ENCODE peak calls at places on chromosomes 6 and 20, in eight cellular contexts. E is foreskin fibroblast, B is heart left ventricle, D is AG04450, U is GM12878, X is IMR-90, F is brain microvascular endothelial cell, J is mesothelial cell of epicardium. W is an unnamed sample.

GRCh38 chr20:4087923-4088322 is 72.6 kb upstream of the RNF24 start:
- DNase-seq in E (peak), B (no peak), D (no peak), U (no peak), X (peak), F (peak), J (no peak), W (no peak)

GRCh38 chr6:122730775-122731386 is 48.6 kb upstream of the FABP7 start:
- DNase-seq in E (peak), B (no peak), D (no peak), U (no peak), X (peak), F (peak), J (no peak), W (no peak)

GRCh38 chr6:139628220-139628619 is 253.8 kb upstream of the CITED2 start:
- DNase-seq in E (no peak), B (no peak), D (no peak), U (no peak), X (no peak), F (no peak), J (no peak), W (no peak)

GRCh38 chr6:15907914-15908518 is 220.9 kb upstream of the MYLIP start:
- DNase-seq in E (no peak), B (no peak), D (no peak), U (no peak), X (no peak), F (no peak), J (no peak), W (peak)

GRCh38 chr20:49685809-49686208 is 27.9 kb downstream of the B4GALT5 start:
- DNase-seq in E (peak), B (no peak), D (no peak), U (no peak), X (peak), F (no peak), J (no peak), W (no peak)

GRCh38 chr6:52931351-52931750 is 21.9 kb upstream of the GSTA3 start:
- DNase-seq in E (no peak), B (no peak), D (no peak), U (no peak), X (no peak), F (no peak), J (no peak), W (no peak)

GRCh38 chr6:10759312-10759839 is 11.8 kb downstream of the TMEM14B start:
- DNase-seq in E (peak), B (no peak), D (peak), U (no peak), X (peak), F (peak), J (no peak), W (no peak)

GRCh38 chr6:82841309-82841708 is 224.3 kb downstream of the UBE3D start:
- DNase-seq in E (no peak), B (no peak), D (no peak), U (no peak), X (no peak), F (no peak), J (no peak), W (no peak)

GRCh38 chr6:54920628-54921027 is 74.1 kb downstream of the FAM83B start:
- DNase-seq in E (no peak), B (no peak), D (no peak), U (no peak), X (peak), F (no peak), J (no peak), W (no peak)

GRCh38 chr6:56288347-56288746 is 41.0 kb upstream of the COL21A1 start:
- DNase-seq in E (no peak), B (no peak), D (no peak), U (no peak), X (no peak), F (no peak), J (no peak), W (no peak)

GRCh38 chr6:165804331-165805066 is 141.5 kb upstream of the PDE10A start:
- DNase-seq in E (no peak), B (peak), D (no peak), U (no peak), X (no peak), F (peak), J (no peak), W (no peak)

GRCh38 chr6:140554421-140554820 is 1180.0 kb upstream of the CITED2 start:
- DNase-seq in E (no peak), B (no peak), D (no peak), U (no peak), X (no peak), F (no peak), J (no peak), W (no peak)

GRCh38 chr20:25570148-25570530 is 15.2 kb downstream of the NINL start:
- DNase-seq in E (no peak), B (no peak), D (no peak), U (no peak), X (no peak), F (no peak), J (no peak), W (no peak)

GRCh38 chr6:159098636-159099106 is 53.9 kb upstream of the TAGAP start:
- DNase-seq in E (no peak), B (no peak), D (no peak), U (no peak), X (no peak), F (no peak), J (no peak), W (peak)

GRCh38 chr6:10838794-10839333 is 525 bp upstream of the MAK start:
- DNase-seq in E (no peak), B (no peak), D (no peak), U (peak), X (no peak), F (no peak), J (no peak), W (no peak)

GRCh38 chr6:163668061-163668426 is 253.5 kb downstream of the QKI start:
- DNase-seq in E (no peak), B (no peak), D (no peak), U (no peak), X (no peak), F (no peak), J (no peak), W (no peak)

GRCh38 chr6:17439243-17439993 is 46.0 kb downstream of the CAP2 start:
- DNase-seq in E (no peak), B (no peak), D (no peak), U (no peak), X (no peak), F (peak), J (no peak), W (no peak)

GRCh38 chr6:166935353-166935752 is 21.0 kb downstream of the RNASET2 start:
- DNase-seq in E (no peak), B (no peak), D (no peak), U (no peak), X (no peak), F (no peak), J (no peak), W (no peak)

GRCh38 chr6:166001359-166001758 is 166.3 kb downstream of the TBXT start:
- DNase-seq in E (no peak), B (no peak), D (no peak), U (no peak), X (no peak), F (no peak), J (no peak), W (no peak)

GRCh38 chr6:11276911-11277274 is 44.4 kb upstream of the NEDD9 start:
- DNase-seq in E (peak), B (no peak), D (no peak), U (no peak), X (no peak), F (peak), J (no peak), W (no peak)

GRCh38 chr6:65289491-65289890 is 417.5 kb downstream of the EYS start:
- DNase-seq in E (no peak), B (no peak), D (no peak), U (no peak), X (peak), F (no peak), J (no peak), W (no peak)

GRCh38 chr6:6221829-6222535 is 98.5 kb downstream of the F13A1 start:
- DNase-seq in E (no peak), B (no peak), D (no peak), U (no peak), X (no peak), F (no peak), J (no peak), W (no peak)

GRCh38 chr6:139372326-139373153 is 1.9 kb downstream of the CITED2 start:
- DNase-seq in E (peak), B (no peak), D (no peak), U (no peak), X (peak), F (no peak), J (no peak), W (no peak)

GRCh38 chr20:62918137-62918536 is 8.2 kb downstream of the DIDO1 start:
- DNase-seq in E (no peak), B (no peak), D (no peak), U (no peak), X (no peak), F (no peak), J (no peak), W (no peak)

GRCh38 chr6:44657201-44657824 is 269.8 kb downstream of the CDC5L start:
- DNase-seq in E (no peak), B (no peak), D (no peak), U (no peak), X (peak), F (peak), J (no peak), W (no peak)

GRCh38 chr6:80769101-80769500 is 662.6 kb downstream of the BCKDHB start:
- DNase-seq in E (peak), B (no peak), D (peak), U (no peak), X (peak), F (peak), J (no peak), W (no peak)

GRCh38 chr20:20706285-20706684 is 6.2 kb downstream of the RALGAPA2 start:
- DNase-seq in E (no peak), B (no peak), D (no peak), U (no peak), X (no peak), F (no peak), J (no peak), W (no peak)

DNA sequence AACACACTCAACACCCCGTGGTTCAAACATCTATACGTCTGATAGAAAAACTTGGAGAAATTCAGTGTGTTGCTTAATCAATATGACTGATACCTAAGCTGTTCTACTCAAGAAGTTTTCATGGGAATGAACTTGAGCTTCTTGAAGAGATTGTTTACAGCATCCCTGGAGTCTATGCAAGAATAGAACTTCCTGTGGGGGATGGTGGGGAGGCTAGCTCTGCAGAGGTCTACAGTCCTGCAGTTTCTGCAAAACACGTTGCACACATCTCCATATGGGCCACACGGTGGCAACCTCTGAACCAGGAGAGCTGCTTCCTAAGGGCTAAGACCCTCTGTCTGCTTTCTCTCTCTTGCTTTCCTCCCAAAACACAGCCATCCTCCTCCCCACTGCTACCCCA is 32.7 kb upstream of the FANCE start:
- DNase-seq in E (peak), B (no peak), D (peak), U (no peak), X (peak), F (peak), J (no peak), W (no peak)
- TF ChIP-seq CTCF in E (peak), B (no peak), D (peak), U (peak), X (peak), F (peak), J (no peak), W (peak)

GRCh38 chr6:130296854-130297253 is 69.0 kb upstream of the TMEM200A start:
- DNase-seq in E (peak), B (no peak), D (no peak), U (no peak), X (no peak), F (no peak), J (no peak), W (no peak)

GRCh38 chr6:130288065-130288464 is 65.3 kb upstream of the SAMD3 start:
- DNase-seq in E (peak), B (no peak), D (no peak), U (no peak), X (peak), F (no peak), J (no peak), W (no peak)

GRCh38 chr6:130298258-130298657 is 67.6 kb upstream of the TMEM200A start:
- DNase-seq in E (no peak), B (no peak), D (no peak), U (no peak), X (no peak), F (no peak), J (no peak), W (no peak)

DNA sequence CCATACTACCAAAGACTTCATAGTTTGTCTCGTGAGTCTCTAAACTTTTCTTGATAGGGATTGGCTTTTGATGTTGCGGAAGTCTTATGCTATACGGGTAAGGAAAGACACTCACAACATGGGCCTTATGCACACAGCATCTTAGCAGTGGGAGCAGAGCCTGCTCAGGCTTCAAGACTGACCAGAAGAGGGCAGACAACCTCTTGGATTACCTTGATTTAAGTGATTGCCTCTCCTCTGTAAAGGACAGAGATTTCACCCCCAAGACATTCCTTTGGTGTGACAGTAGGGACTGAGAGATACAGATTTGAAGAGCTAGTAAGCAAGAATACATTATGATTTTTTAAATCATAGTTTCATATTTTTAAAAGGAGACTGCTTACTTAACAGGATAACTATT is 71.0 kb upstream of the SAMD3 start:
- DNase-seq in E (peak), B (no peak), D (peak), U (peak), X (peak), F (peak), J (no peak), W (no peak)
- TF ChIP-seq CTCF in E (peak), B (peak), D (peak), U (peak), X (peak), F (peak), J (no peak), W (peak)

GRCh38 chr6:42197574-42198362 is 3.0 kb upstream of the GUCA1B start:
- DNase-seq in E (peak), B (no peak), D (no peak), U (no peak), X (peak), F (peak), J (no peak), W (no peak)
- TF ChIP-seq CTCF in E (no peak), B (no peak), D (peak), U (no peak), X (peak), F (peak), J (no peak), W (no peak)

GRCh38 chr20:31788578-31788977 is 30.6 kb upstream of the MYLK2 start:
- DNase-seq in E (peak), B (no peak), D (no peak), U (no peak), X (peak), F (no peak), J (no peak), W (no peak)
- TF ChIP-seq CTCF in E (no peak), B (peak), D (peak), U (no peak), X (peak), F (peak), J (no peak), W (no peak)

DNA sequence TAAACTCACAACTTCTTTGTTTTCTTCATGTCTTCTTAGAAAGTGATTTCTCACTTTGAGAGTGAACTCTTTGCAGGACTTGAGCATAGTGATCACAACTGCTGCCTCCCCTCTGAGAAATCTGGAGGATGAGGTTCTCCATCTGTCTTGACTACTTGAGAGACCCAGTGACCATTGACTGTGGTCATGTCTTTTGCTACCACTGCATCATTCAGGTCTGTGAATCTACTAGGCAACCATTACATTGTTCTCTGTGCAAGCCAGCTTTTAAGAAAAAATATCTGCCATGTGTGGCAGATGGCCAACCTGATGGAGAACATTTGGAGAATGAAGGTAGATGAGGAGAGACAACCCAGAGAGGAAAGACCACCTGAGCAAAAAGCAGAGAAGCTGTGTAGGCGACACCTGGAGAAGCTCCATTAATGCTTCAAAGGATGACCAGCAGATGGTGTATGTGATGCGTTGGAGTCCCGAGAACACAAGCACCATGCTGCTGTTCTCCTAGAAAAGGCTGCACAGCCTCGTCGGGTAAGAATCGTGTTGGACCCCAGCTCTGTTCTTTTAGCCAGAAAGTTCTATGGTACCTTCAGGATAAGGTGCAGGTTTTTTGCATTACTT is 25.1 kb upstream of the TRIM26 start:
- DNase-seq in E (peak), B (no peak), D (no peak), U (no peak), X (peak), F (peak), J (no peak), W (no peak)
- TF ChIP-seq CTCF in E (peak), B (peak), D (peak), U (peak), X (peak), F (peak), J (no peak), W (peak)

DNA sequence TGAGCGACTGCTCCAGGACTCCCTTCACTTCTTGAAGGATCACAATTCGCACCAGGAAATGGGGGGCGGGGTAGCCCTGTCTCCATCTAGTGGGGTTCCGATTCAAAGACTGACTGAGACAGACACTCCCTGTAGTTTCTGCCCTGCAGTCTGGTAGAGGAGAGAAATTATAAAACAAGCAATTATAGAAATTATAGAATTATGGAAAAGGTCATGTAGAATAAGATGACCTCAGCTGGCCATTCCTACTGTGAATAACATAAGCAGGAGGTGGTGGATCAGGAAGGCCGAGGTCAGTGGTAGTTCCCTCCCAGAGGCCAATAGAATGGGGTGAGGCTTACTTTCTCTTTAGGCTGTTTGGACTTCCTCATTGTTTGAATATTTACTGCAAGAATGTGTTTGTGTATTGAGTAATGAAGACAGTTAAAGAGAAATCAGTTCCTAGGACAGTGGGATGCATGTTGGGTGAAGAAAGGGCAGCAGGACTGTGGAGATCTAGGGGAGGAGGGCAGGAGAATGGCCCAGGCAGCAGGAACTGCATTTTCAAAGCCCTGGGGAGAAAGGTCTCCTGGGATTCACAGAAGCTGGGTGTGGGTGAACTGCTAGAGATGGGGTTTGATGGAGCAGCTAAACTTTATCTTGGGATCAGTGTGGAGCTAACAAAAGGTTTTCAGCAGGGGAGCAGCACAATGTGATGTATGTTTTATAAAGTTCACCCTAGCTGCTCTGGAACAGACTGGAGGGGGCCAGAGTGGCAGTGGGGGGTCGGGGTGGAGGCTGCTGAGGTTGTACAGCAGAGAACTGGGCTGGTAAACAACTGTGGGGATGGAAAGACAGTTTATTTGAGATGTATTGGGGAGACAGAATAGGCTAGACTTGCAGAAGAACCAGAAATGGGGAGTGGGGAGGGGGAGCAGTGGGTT is 2.1 kb downstream of the ZNF341 start:
- DNase-seq in E (peak), B (no peak), D (no peak), U (peak), X (peak), F (peak), J (no peak), W (no peak)
- TF ChIP-seq CTCF in E (no peak), B (no peak), D (no peak), U (no peak), X (no peak), F (no peak), J (no peak), W (no peak)

DNA sequence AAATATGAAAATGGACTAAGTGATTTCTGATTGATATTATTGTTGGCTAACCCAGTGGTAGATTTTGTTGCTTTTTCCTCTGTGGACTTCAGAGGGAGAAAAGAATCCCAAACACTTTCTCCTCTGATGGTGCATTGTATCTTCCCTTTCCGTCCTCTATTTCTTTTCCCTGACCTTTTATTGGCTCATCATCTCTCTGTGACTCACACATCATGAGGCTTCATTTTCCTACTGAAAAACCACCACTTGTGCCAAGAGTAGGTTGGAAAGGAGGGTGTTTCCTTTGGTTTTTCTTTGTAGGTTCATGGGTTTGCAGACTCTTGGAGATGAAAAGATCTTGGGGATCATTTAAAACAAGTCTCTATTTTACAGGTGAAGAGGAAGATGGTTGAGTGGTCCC is 311.7 kb upstream of the JAG1 start:
- DNase-seq in E (peak), B (no peak), D (no peak), U (no peak), X (peak), F (peak), J (no peak), W (no peak)
- TF ChIP-seq CTCF in E (no peak), B (no peak), D (no peak), U (no peak), X (no peak), F (no peak), J (no peak), W (no peak)

W was measured in type B pancreatic cell.